ENCODE peak calls at places on chromosomes 3 and 15, in eight cellular contexts. One of them, this sample, is unnamed. For H3K4me1, the result is how much of the 10 kb centered on the place peaks cover.

GRCh38 chr15:64004582-64004981 is 41.7 kb downstream of the DAPK2 start:
- DNase-seq in endodermal cell: no peak
- DNase-seq in astrocyte: no peak
- DNase-seq in suprapubic skin: no peak
- DNase-seq in uterus: no peak
- DNase-seq in tibial artery: no peak
- DNase-seq in CD8-positive, alpha-beta T cell: no peak
- DNase-seq in Peyer's patch: peak
- DNase-seq in this sample: no peak

GRCh38 chr15:65795663-65796201 is 3.6 kb upstream of the DENND4A start:
- DNase-seq in endodermal cell: no peak
- DNase-seq in astrocyte: no peak
- DNase-seq in suprapubic skin: no peak
- DNase-seq in uterus: no peak
- DNase-seq in tibial artery: no peak
- DNase-seq in CD8-positive, alpha-beta T cell: no peak
- DNase-seq in Peyer's patch: no peak
- DNase-seq in this sample: no peak

GRCh38 chr15:40469776-40470390 is 901 bp upstream of the CHST14 start:
- DNase-seq in endodermal cell: no peak
- DNase-seq in astrocyte: no peak
- DNase-seq in suprapubic skin: no peak
- DNase-seq in uterus: no peak
- DNase-seq in tibial artery: no peak
- DNase-seq in CD8-positive, alpha-beta T cell: no peak
- DNase-seq in Peyer's patch: peak
- DNase-seq in this sample: no peak

GRCh38 chr15:80890341-80890972 is 99.2 kb downstream of the MESD start:
- DNase-seq in endodermal cell: no peak
- DNase-seq in astrocyte: no peak
- DNase-seq in suprapubic skin: no peak
- DNase-seq in uterus: no peak
- DNase-seq in tibial artery: no peak
- DNase-seq in CD8-positive, alpha-beta T cell: no peak
- DNase-seq in Peyer's patch: no peak
- DNase-seq in this sample: no peak

GRCh38 chr3:146187334-146187950 is 26.5 kb upstream of the PLOD2 start:
- DNase-seq in endodermal cell: peak
- DNase-seq in astrocyte: no peak
- DNase-seq in suprapubic skin: no peak
- DNase-seq in uterus: no peak
- DNase-seq in tibial artery: no peak
- DNase-seq in CD8-positive, alpha-beta T cell: no peak
- DNase-seq in Peyer's patch: no peak
- DNase-seq in this sample: no peak

GRCh38 chr3:109115451-109115850 is 2.5 kb downstream of the MORC1 start:
- DNase-seq in endodermal cell: no peak
- DNase-seq in astrocyte: peak
- DNase-seq in suprapubic skin: no peak
- DNase-seq in uterus: no peak
- DNase-seq in tibial artery: no peak
- DNase-seq in CD8-positive, alpha-beta T cell: no peak
- DNase-seq in Peyer's patch: no peak
- DNase-seq in this sample: no peak

GRCh38 chr15:63981596-63982320 is 64.5 kb downstream of the DAPK2 start:
- DNase-seq in endodermal cell: no peak
- DNase-seq in astrocyte: no peak
- DNase-seq in suprapubic skin: no peak
- DNase-seq in uterus: no peak
- DNase-seq in tibial artery: no peak
- DNase-seq in CD8-positive, alpha-beta T cell: no peak
- DNase-seq in Peyer's patch: no peak
- DNase-seq in this sample: no peak

GRCh38 chr15:53110999-53111398 is 320.9 kb upstream of the ONECUT1 start:
- DNase-seq in endodermal cell: peak
- DNase-seq in astrocyte: no peak
- DNase-seq in suprapubic skin: no peak
- DNase-seq in uterus: no peak
- DNase-seq in tibial artery: no peak
- DNase-seq in CD8-positive, alpha-beta T cell: no peak
- DNase-seq in Peyer's patch: no peak
- DNase-seq in this sample: no peak

DNA sequence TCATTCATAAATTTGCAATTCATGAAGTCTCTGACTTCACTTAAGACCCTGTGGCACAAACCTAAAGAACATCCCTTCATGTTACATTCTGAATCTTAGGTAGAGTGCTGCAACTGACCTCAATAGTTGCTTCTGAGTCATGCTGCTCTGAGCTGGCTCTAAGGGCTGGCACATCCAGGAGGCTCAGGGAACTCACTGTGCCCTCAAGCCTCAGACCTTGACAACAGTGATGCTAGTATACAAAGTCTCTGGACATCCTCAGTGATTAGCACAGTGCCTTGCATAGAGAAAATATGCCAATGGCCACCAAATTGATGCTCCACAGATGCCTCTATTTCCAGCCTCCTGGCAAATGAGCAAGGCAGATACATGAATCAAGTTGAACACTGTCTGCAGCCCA is 740.9 kb upstream of the LMCD1 start:
- DNase-seq in endodermal cell: no peak
- DNase-seq in astrocyte: no peak
- DNase-seq in suprapubic skin: no peak
- DNase-seq in uterus: no peak
- DNase-seq in tibial artery: no peak
- DNase-seq in CD8-positive, alpha-beta T cell: no peak
- DNase-seq in Peyer's patch: no peak
- DNase-seq in this sample: no peak
- H3K4me1 ChIP-seq in endodermal cell: under half
- H3K4me1 ChIP-seq in astrocyte: under half
- H3K4me1 ChIP-seq in suprapubic skin: under half
- H3K4me1 ChIP-seq in uterus: under half
- H3K4me1 ChIP-seq in tibial artery: under half
- H3K4me1 ChIP-seq in CD8-positive, alpha-beta T cell: under half
- H3K4me1 ChIP-seq in Peyer's patch: under half
- H3K4me1 ChIP-seq in this sample: under half

GRCh38 chr3:23128655-23129054 is 74.5 kb upstream of the UBE2E2 start:
- DNase-seq in endodermal cell: no peak
- DNase-seq in astrocyte: no peak
- DNase-seq in suprapubic skin: no peak
- DNase-seq in uterus: no peak
- DNase-seq in tibial artery: no peak
- DNase-seq in CD8-positive, alpha-beta T cell: no peak
- DNase-seq in Peyer's patch: no peak
- DNase-seq in this sample: no peak

GRCh38 chr3:23129817-23130216 is 73.3 kb upstream of the UBE2E2 start:
- DNase-seq in endodermal cell: no peak
- DNase-seq in astrocyte: no peak
- DNase-seq in suprapubic skin: no peak
- DNase-seq in uterus: no peak
- DNase-seq in tibial artery: no peak
- DNase-seq in CD8-positive, alpha-beta T cell: no peak
- DNase-seq in Peyer's patch: no peak
- DNase-seq in this sample: peak

GRCh38 chr3:23127196-23127595 is 75.9 kb upstream of the UBE2E2 start:
- DNase-seq in endodermal cell: no peak
- DNase-seq in astrocyte: no peak
- DNase-seq in suprapubic skin: no peak
- DNase-seq in uterus: no peak
- DNase-seq in tibial artery: no peak
- DNase-seq in CD8-positive, alpha-beta T cell: no peak
- DNase-seq in Peyer's patch: no peak
- DNase-seq in this sample: no peak

GRCh38 chr3:23130406-23130805 is 72.7 kb upstream of the UBE2E2 start:
- DNase-seq in endodermal cell: no peak
- DNase-seq in astrocyte: no peak
- DNase-seq in suprapubic skin: no peak
- DNase-seq in uterus: no peak
- DNase-seq in tibial artery: no peak
- DNase-seq in CD8-positive, alpha-beta T cell: no peak
- DNase-seq in Peyer's patch: no peak
- DNase-seq in this sample: no peak

DNA sequence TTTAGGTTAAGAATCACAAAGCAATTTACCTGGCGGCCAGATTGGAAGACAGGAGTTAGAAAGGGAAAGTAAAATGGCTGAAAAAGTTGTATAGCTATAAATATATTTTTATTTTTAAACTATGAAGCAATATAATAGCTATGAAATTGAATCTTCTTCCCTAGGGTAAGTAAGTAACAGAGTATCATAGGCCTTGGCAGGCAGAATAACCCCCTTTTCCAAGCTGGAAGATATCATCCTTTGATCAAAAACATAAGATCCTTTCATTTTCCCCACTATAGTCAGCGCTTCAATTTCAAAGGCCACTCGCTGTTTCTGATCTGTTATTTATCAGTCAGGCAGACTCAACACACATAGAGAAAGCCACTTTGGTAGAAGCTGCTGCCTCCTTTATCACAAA is 74.1 kb upstream of the UBE2E2 start:
- DNase-seq in endodermal cell: no peak
- DNase-seq in astrocyte: no peak
- DNase-seq in suprapubic skin: no peak
- DNase-seq in uterus: no peak
- DNase-seq in tibial artery: no peak
- DNase-seq in CD8-positive, alpha-beta T cell: no peak
- DNase-seq in Peyer's patch: no peak
- DNase-seq in this sample: no peak
- H3K4me3 ChIP-seq in endodermal cell: no peak
- H3K4me3 ChIP-seq in astrocyte: no peak
- H3K4me3 ChIP-seq in suprapubic skin: peak
- H3K4me3 ChIP-seq in uterus: peak
- H3K4me3 ChIP-seq in tibial artery: no peak
- H3K4me3 ChIP-seq in CD8-positive, alpha-beta T cell: no peak
- H3K4me3 ChIP-seq in Peyer's patch: no peak
- H3K4me3 ChIP-seq in this sample: peak

DNA sequence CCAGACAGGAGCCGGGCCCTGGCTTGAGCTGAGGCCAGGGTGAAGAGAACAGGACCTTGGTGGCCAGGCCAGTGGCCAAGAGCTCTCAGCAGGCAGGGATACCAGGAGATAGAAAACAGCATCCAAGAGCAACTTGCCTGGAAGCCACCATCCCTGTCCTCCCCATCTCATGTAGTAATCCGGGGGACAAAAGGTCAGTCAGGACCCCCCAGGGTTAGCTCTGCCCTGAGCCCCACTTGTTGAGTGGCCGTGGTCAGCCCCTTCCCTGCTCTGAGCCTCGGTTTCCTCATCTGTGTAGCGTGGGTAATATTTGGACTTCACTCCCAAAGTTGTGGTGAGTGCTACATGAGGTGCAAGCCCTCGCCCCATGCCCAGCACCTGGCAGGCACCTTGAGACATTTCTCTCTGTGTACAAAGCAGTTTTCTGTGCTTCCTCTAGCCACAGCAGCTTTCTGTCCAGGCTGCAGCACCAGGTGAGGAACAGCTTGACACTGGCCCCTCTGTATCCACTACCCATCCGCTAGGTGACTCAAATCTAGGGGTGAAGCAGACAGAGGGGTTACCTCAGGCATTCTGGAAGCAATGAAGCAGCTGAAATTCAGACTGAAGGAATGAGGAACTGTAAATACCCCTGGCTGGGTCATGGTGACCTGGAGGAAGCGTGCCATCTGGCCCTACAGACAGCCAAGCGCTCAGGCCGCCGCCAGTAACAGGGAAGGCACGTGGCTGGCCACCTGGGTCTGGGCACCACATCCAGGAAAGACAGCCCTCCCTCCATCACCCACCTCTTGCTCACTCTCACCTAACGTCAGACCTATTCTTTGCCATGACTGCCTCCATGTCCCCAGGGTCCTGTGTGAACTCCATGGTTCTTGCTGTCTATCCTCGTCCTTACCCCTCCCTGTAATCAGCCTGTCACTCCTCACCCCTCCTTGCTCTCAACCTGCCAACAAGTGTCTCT is 6.7 kb downstream of the CISH start:
- DNase-seq in endodermal cell: no peak
- DNase-seq in astrocyte: no peak
- DNase-seq in suprapubic skin: no peak
- DNase-seq in uterus: peak
- DNase-seq in tibial artery: peak
- DNase-seq in CD8-positive, alpha-beta T cell: no peak
- DNase-seq in Peyer's patch: no peak
- DNase-seq in this sample: peak
- H3K4me1 ChIP-seq in endodermal cell: under half
- H3K4me1 ChIP-seq in astrocyte: under half
- H3K4me1 ChIP-seq in suprapubic skin: half or more
- H3K4me1 ChIP-seq in uterus: under half
- H3K4me1 ChIP-seq in tibial artery: under half
- H3K4me1 ChIP-seq in CD8-positive, alpha-beta T cell: half or more
- H3K4me1 ChIP-seq in Peyer's patch: under half
- H3K4me1 ChIP-seq in this sample: under half

GRCh38 chr3:71225285-71225684 is 358.2 kb downstream of the FOXP1 start:
- DNase-seq in endodermal cell: no peak
- DNase-seq in astrocyte: no peak
- DNase-seq in suprapubic skin: no peak
- DNase-seq in uterus: no peak
- DNase-seq in tibial artery: no peak
- DNase-seq in CD8-positive, alpha-beta T cell: no peak
- DNase-seq in Peyer's patch: no peak
- DNase-seq in this sample: no peak

GRCh38 chr3:71227344-71227743 is 356.2 kb downstream of the FOXP1 start:
- DNase-seq in endodermal cell: no peak
- DNase-seq in astrocyte: no peak
- DNase-seq in suprapubic skin: no peak
- DNase-seq in uterus: no peak
- DNase-seq in tibial artery: no peak
- DNase-seq in CD8-positive, alpha-beta T cell: no peak
- DNase-seq in Peyer's patch: no peak
- DNase-seq in this sample: no peak

GRCh38 chr3:71228156-71228885 is 355.2 kb downstream of the FOXP1 start:
- DNase-seq in endodermal cell: no peak
- DNase-seq in astrocyte: no peak
- DNase-seq in suprapubic skin: no peak
- DNase-seq in uterus: no peak
- DNase-seq in tibial artery: no peak
- DNase-seq in CD8-positive, alpha-beta T cell: no peak
- DNase-seq in Peyer's patch: no peak
- DNase-seq in this sample: no peak

GRCh38 chr3:71226565-71227281 is 356.8 kb downstream of the FOXP1 start:
- DNase-seq in endodermal cell: no peak
- DNase-seq in astrocyte: peak
- DNase-seq in suprapubic skin: no peak
- DNase-seq in uterus: no peak
- DNase-seq in tibial artery: no peak
- DNase-seq in CD8-positive, alpha-beta T cell: peak
- DNase-seq in Peyer's patch: no peak
- DNase-seq in this sample: no peak

DNA sequence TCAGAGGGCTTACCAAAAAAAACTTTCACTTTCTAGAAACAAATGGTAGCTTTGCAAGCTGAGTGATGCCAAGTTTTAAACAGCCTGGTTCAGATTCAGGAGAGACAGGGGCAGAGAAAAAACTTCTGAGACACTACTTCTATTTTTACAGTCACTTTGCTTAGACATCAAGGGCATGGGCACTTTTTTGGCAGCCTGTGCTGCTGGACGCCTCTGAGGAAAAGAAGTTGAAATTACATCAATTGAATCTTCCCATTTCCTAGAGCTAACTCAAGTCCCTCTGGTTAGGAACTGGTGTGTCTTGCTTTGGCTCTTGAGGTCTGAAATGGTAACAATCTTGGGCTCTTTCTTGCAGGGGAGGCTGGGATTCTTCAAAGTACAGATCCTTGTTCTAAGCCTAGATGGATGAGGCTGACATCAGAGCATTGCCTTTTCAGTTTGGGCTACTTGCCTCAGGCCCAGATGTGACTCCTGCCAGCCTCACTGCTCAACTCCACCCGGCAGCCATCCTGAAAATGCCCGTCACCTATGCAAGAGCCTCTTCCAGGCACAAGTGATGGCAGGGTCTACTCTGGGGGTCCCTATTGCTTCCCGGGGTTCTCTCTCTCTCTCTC is 357.5 kb downstream of the FOXP1 start:
- DNase-seq in endodermal cell: no peak
- DNase-seq in astrocyte: no peak
- DNase-seq in suprapubic skin: no peak
- DNase-seq in uterus: no peak
- DNase-seq in tibial artery: no peak
- DNase-seq in CD8-positive, alpha-beta T cell: no peak
- DNase-seq in Peyer's patch: no peak
- DNase-seq in this sample: no peak
- H3K4me3 ChIP-seq in endodermal cell: no peak
- H3K4me3 ChIP-seq in astrocyte: no peak
- H3K4me3 ChIP-seq in suprapubic skin: peak
- H3K4me3 ChIP-seq in uterus: no peak
- H3K4me3 ChIP-seq in tibial artery: peak
- H3K4me3 ChIP-seq in CD8-positive, alpha-beta T cell: no peak
- H3K4me3 ChIP-seq in Peyer's patch: peak
- H3K4me3 ChIP-seq in this sample: no peak

This sample was measured in breast epithelium.